ENCODE peak calls at places on chromosome 7, in seven cellular contexts. T, A, Z, F, V, D and R are unnamed samples. For H3K27me3, the result is how much of the 10 kb centered on the place peaks cover.

GRCh38 chr7:128450409-128450808 is 5.3 kb upstream of the HILPDA start:
- DNase-seq in T (no peak), A (no peak), Z (no peak), F (no peak), V (no peak), D (no peak), R (no peak)

GRCh38 chr7:158834799-158835784 is 5.8 kb upstream of the ESYT2 start:
- DNase-seq in T (no peak), A (no peak), Z (no peak), F (peak), V (no peak), D (peak), R (no peak)

GRCh38 chr7:76182225-76182965 is 19.3 kb upstream of the SRRM3 start:
- DNase-seq in T (no peak), A (no peak), Z (no peak), F (no peak), V (no peak), D (no peak), R (no peak)

GRCh38 chr7:4479367-4480039 is 202.6 kb upstream of the FOXK1 start:
- DNase-seq in T (no peak), A (no peak), Z (no peak), F (peak), V (no peak), D (no peak), R (peak)

GRCh38 chr7:88401009-88401623 is 94.4 kb upstream of the STEAP4 start:
- DNase-seq in T (no peak), A (no peak), Z (no peak), F (peak), V (no peak), D (no peak), R (no peak)

GRCh38 chr7:157863176-157863575 is 526.4 kb downstream of the DNAJB6 start:
- DNase-seq in T (no peak), A (no peak), Z (no peak), F (no peak), V (no peak), D (no peak), R (no peak)

GRCh38 chr7:112866424-112866823 is 76.2 kb upstream of the TMEM168 start:
- DNase-seq in T (no peak), A (no peak), Z (no peak), F (no peak), V (no peak), D (no peak), R (no peak)

GRCh38 chr7:30473903-30474302 is 4.7 kb downstream of the NOD1 start:
- DNase-seq in T (no peak), A (no peak), Z (no peak), F (no peak), V (no peak), D (no peak), R (no peak)

GRCh38 chr7:149284850-149285580 is 23.0 kb downstream of the ZNF783 start:
- DNase-seq in T (peak), A (peak), Z (peak), F (peak), V (peak), D (peak), R (peak)

GRCh38 chr7:5636914-5637313 is 144.5 kb downstream of the RNF216 start:
- DNase-seq in T (no peak), A (no peak), Z (no peak), F (peak), V (peak), D (peak), R (peak)

GRCh38 chr7:4610768-4611467 is 71.2 kb upstream of the FOXK1 start:
- DNase-seq in T (peak), A (peak), Z (no peak), F (peak), V (peak), D (peak), R (peak)

GRCh38 chr7:98520356-98520932 is 96.6 kb upstream of the NPTX2 start:
- DNase-seq in T (no peak), A (no peak), Z (no peak), F (no peak), V (no peak), D (no peak), R (no peak)

GRCh38 chr7:117132385-117133120 is 179.3 kb downstream of the ST7 start:
- DNase-seq in T (no peak), A (no peak), Z (no peak), F (peak), V (no peak), D (no peak), R (no peak)

GRCh38 chr7:98470131-98470985 is 69.5 kb upstream of the BAIAP2L1 start:
- DNase-seq in T (peak), A (peak), Z (peak), F (no peak), V (no peak), D (no peak), R (peak)

GRCh38 chr7:139494835-139495568 is 11.5 kb upstream of the KLRG2 start:
- DNase-seq in T (no peak), A (no peak), Z (no peak), F (no peak), V (no peak), D (no peak), R (no peak)

DNA sequence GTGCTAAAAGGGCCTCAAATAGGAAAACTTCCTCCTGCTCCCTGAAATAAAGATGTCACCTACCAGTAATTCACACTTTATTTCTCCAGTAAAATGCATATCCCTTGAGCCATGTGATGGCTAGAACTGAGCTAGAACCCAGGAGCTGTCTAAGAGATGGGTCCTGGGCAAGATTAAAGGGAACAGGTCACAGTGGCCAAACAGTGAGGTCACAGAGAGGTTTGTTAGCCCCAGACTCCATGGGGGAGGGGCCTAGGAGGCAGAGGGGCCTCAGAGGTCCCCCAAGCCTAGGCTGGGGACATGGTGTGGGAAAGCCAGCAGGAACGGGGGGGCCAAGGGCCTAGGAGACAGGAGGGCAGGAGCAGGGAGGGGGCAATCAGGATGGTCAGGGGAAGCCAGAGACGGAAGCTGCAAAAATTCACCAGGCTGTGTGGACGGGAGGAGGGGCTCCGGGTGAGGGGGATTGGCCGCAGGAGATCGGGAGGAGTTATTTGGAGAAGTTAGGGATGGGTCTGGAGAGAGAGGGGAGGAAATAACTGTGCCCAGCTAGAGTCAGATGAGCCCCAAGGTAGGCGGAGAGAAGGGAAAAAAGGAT is 3.3 kb downstream of the FBXO24 start:
- DNase-seq in T (no peak), A (no peak), Z (no peak), F (no peak), V (no peak), D (no peak), R (peak)
- H3K27me3 ChIP-seq in T (under half), A (under half), Z (under half), F (under half), V (under half), D (under half), R (under half)

DNA sequence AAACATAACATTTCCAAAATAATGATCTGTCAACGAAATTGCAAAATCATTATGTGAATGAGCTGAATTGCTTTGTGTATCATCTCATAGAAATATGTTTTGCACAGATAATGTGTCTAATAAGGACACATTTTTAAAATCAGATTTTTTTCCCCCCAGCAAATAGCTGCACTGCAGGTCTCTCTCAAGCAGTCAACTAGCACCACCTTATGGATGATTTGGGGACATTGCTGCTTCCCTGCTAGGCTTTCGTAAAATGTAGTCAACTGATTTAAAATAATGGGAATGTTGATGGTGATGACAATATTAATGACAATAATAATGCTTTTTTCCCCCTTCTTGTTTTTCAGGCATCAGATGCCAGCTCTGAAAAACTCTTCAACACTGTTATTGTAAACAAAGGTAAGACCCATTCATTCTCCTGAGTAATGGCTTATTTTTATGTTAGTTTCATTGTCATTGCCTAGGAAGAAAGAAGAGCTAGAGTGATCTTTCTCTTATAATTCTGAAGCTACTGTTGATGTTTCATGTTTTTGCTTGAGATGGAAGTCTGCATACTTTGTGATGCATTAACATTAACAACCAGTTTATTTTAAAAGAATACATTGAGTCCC is 433.6 kb upstream of the GALNT17 start:
- DNase-seq in T (no peak), A (peak), Z (no peak), F (peak), V (no peak), D (no peak), R (no peak)
- H3K27me3 ChIP-seq in T (under half), A (under half), Z (under half), F (under half), V (under half), D (under half), R (under half)

GRCh38 chr7:101367676-101368075 is 5.0 kb downstream of the COL26A1 start:
- DNase-seq in T (no peak), A (no peak), Z (no peak), F (no peak), V (no peak), D (no peak), R (no peak)
- H3K27me3 ChIP-seq in T (under half), A (under half), Z (half or more), F (under half), V (under half), D (under half), R (under half)

GRCh38 chr7:54663186-54663585 is 95.8 kb downstream of the SEC61G start:
- DNase-seq in T (no peak), A (no peak), Z (no peak), F (no peak), V (no peak), D (no peak), R (no peak)
- H3K27me3 ChIP-seq in T (under half), A (under half), Z (half or more), F (under half), V (under half), D (under half), R (under half)

GRCh38 chr7:42090056-42090455 is 147.0 kb downstream of the GLI3 start:
- DNase-seq in T (no peak), A (no peak), Z (no peak), F (no peak), V (no peak), D (no peak), R (no peak)

GRCh38 chr7:42090806-42091205 is 146.2 kb downstream of the GLI3 start:
- DNase-seq in T (no peak), A (no peak), Z (no peak), F (no peak), V (no peak), D (no peak), R (no peak)

GRCh38 chr7:42087616-42088015 is 149.4 kb downstream of the GLI3 start:
- DNase-seq in T (no peak), A (no peak), Z (no peak), F (no peak), V (no peak), D (no peak), R (no peak)

GRCh38 chr7:42093361-42093905 is 143.6 kb downstream of the GLI3 start:
- DNase-seq in T (no peak), A (no peak), Z (no peak), F (no peak), V (no peak), D (no peak), R (no peak)

GRCh38 chr7:42091461-42092229 is 145.4 kb downstream of the GLI3 start:
- DNase-seq in T (no peak), A (no peak), Z (no peak), F (peak), V (no peak), D (no peak), R (no peak)
- H3K27me3 ChIP-seq in T (under half), A (under half), Z (under half), F (under half), V (under half), D (under half), R (under half)

DNA sequence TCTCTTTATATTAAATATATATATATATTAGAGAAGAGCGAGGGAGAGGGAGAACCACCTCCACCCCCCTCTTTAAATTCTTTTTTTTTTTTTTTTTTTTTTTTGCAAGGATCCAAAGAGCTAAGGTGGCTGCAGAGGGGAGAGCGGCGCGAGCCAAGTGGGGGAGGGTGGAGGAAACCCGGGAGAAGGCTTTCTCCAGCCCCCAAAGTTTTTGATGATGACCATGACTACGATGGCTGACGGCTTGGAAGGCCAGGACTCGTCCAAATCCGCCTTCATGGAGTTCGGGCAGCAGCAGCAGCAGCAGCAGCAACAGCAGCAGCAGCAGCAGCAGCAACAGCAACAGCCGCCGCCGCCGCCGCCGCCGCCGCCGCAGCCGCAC is 402 bp downstream of the DLX6 start:
- DNase-seq in T (no peak), A (no peak), Z (no peak), F (no peak), V (no peak), D (no peak), R (no peak)
- H3K27me3 ChIP-seq in T (half or more), A (under half), Z (half or more), F (half or more), V (under half), D (under half), R (under half)

GRCh38 chr7:19113001-19113349 is 4.5 kb downstream of the TWIST1 start:
- DNase-seq in T (no peak), A (no peak), Z (no peak), F (no peak), V (no peak), D (no peak), R (no peak)

GRCh38 chr7:19110778-19111175 is 6.7 kb downstream of the TWIST1 start:
- DNase-seq in T (no peak), A (no peak), Z (no peak), F (no peak), V (no peak), D (no peak), R (no peak)

GRCh38 chr7:19110026-19110777 is 7.2 kb downstream of the TWIST1 start:
- DNase-seq in T (no peak), A (no peak), Z (no peak), F (no peak), V (no peak), D (no peak), R (no peak)

GRCh38 chr7:19112290-19113000 is 5.0 kb downstream of the TWIST1 start:
- DNase-seq in T (no peak), A (no peak), Z (peak), F (no peak), V (no peak), D (no peak), R (peak)

GRCh38 chr7:19111474-19112143 is 5.8 kb downstream of the TWIST1 start:
- DNase-seq in T (no peak), A (no peak), Z (no peak), F (no peak), V (no peak), D (no peak), R (no peak)
- H3K27me3 ChIP-seq in T (under half), A (under half), Z (half or more), F (half or more), V (under half), D (under half), R (under half)

GRCh38 chr7:153392726-153393125 is 633.2 kb downstream of the ACTR3B start:
- DNase-seq in T (no peak), A (no peak), Z (no peak), F (no peak), V (no peak), D (no peak), R (no peak)

GRCh38 chr7:153393666-153394065 is 634.1 kb downstream of the ACTR3B start:
- DNase-seq in T (no peak), A (no peak), Z (no peak), F (no peak), V (no peak), D (no peak), R (no peak)

GRCh38 chr7:153389261-153389660 is 629.7 kb downstream of the ACTR3B start:
- DNase-seq in T (no peak), A (no peak), Z (no peak), F (no peak), V (no peak), D (no peak), R (no peak)

GRCh38 chr7:153388611-153389010 is 629.1 kb downstream of the ACTR3B start:
- DNase-seq in T (no peak), A (no peak), Z (no peak), F (no peak), V (no peak), D (no peak), R (no peak)

DNA sequence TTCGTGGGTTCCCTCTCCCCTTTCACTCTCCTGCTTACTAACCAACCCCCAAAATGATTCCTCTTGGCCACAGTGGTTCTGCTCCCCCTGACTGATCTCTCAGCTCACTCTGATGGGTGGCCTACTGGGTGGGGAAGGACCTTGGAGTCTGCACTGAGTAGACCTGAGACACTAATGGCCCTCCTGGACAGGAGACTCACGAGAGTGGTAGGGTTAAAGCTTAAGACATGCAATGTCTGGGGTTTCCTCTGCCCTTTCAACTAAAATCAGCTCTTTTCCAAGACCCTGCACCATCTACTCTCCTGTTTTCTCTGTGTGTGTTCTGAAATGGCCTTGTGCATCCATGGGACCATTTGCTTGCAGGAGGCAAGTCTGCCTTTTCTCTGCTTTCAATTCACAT is 631.4 kb downstream of the ACTR3B start:
- DNase-seq in T (no peak), A (no peak), Z (no peak), F (no peak), V (no peak), D (no peak), R (no peak)
- H3K27me3 ChIP-seq in T (under half), A (under half), Z (under half), F (under half), V (under half), D (under half), R (under half)

DNA sequence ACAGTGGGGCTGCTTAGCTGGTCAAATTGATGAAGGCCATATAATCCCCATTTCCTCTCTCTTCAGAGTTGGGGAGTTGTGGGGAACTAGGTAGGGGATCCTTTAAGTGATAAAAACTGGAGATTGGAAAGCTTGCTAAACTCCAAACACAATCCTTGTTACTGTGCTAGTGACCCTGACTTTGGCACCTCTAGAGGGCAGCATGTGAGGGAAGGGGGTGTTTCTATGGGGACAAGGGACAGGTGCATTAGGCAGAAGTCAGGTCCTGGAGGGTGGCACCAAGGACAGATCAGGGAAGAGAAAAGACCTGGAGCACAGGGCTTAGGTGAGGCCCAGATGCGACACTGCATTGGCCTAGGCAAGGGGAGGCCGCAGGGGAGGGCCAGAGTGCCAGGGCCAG is 66.9 kb downstream of the CDHR3 start:
- DNase-seq in T (no peak), A (no peak), Z (no peak), F (no peak), V (no peak), D (no peak), R (no peak)
- H3K27me3 ChIP-seq in T (under half), A (under half), Z (under half), F (under half), V (under half), D (under half), R (under half)

GRCh38 chr7:97021443-97022261 is 3.0 kb downstream of the DLX5 start:
- DNase-seq in T (no peak), A (no peak), Z (peak), F (no peak), V (no peak), D (no peak), R (no peak)
- H3K27me3 ChIP-seq in T (half or more), A (under half), Z (half or more), F (half or more), V (under half), D (under half), R (under half)